ENCODE peak calls at places on chromosome 20, in four cellular contexts. R is heart right ventricle, V is breast epithelium, G is tibial artery. H is an unnamed sample. For H3K9me3, the result is how much of the 10 kb centered on the place peaks cover.

GRCh38 chr20:50348118-50348517 is 157.5 kb downstream of the CEBPB start:
- DNase-seq in R (no peak), V (no peak), G (peak), H (no peak)

GRCh38 chr20:5118220-5119142 is 1.3 kb downstream of the PCNA start:
- DNase-seq in R (no peak), V (no peak), G (no peak), H (no peak)

GRCh38 chr20:38111366-38112232 is 53.5 kb downstream of the TGM2 start:
- DNase-seq in R (no peak), V (no peak), G (no peak), H (no peak)

GRCh38 chr20:34943808-34944568 is 11.6 kb downstream of the GSS start:
- DNase-seq in R (no peak), V (no peak), G (no peak), H (no peak)

GRCh38 chr20:57157106-57157691 is 109.2 kb downstream of the BMP7 start:
- DNase-seq in R (peak), V (no peak), G (no peak), H (no peak)

GRCh38 chr20:48523191-48523757 is 304.5 kb downstream of the PREX1 start:
- DNase-seq in R (no peak), V (no peak), G (no peak), H (peak)

GRCh38 chr20:7497985-7498384 is 442.3 kb downstream of the HAO1 start:
- DNase-seq in R (no peak), V (no peak), G (no peak), H (no peak)

GRCh38 chr20:50645253-50646068 is 45.9 kb downstream of the RIPOR3 start:
- DNase-seq in R (peak), V (no peak), G (peak), H (no peak)

GRCh38 chr20:34365765-34366213 is 2.7 kb downstream of the ITCH start:
- DNase-seq in R (no peak), V (no peak), G (no peak), H (no peak)

GRCh38 chr20:56631990-56632327 is 2.9 kb downstream of the TFAP2C start:
- DNase-seq in R (no peak), V (no peak), G (no peak), H (no peak)

GRCh38 chr20:50245561-50246366 is 55.1 kb downstream of the CEBPB start:
- DNase-seq in R (no peak), V (no peak), G (no peak), H (no peak)

GRCh38 chr20:25867776-25868649 is 171.4 kb upstream of the ZNF337 start:
- DNase-seq in R (peak), V (no peak), G (peak), H (peak)

GRCh38 chr20:19531446-19531845 is 226.6 kb upstream of the RIN2 start:
- DNase-seq in R (no peak), V (no peak), G (no peak), H (no peak)

GRCh38 chr20:11338506-11339306 is 579.0 kb upstream of the BTBD3 start:
- DNase-seq in R (no peak), V (no peak), G (no peak), H (no peak)

GRCh38 chr20:62953167-62953838 is 794 bp downstream of the SLC17A9 start:
- DNase-seq in R (no peak), V (no peak), G (no peak), H (no peak)

GRCh38 chr20:10247440-10247839 is 28.8 kb downstream of the SNAP25 start:
- DNase-seq in R (no peak), V (no peak), G (no peak), H (no peak)

GRCh38 chr20:36501367-36502006 is 39.8 kb upstream of the MYL9 start:
- DNase-seq in R (no peak), V (no peak), G (no peak), H (no peak)

GRCh38 chr20:33859157-33859695 is 48.1 kb downstream of the CHMP4B start:
- DNase-seq in R (no peak), V (no peak), G (no peak), H (peak)

GRCh38 chr20:35232575-35232974 is 6.1 kb downstream of the MMP24 start:
- DNase-seq in R (no peak), V (no peak), G (no peak), H (no peak)

GRCh38 chr20:35015863-35016193 is 60.2 kb downstream of the MYH7B start:
- DNase-seq in R (no peak), V (no peak), G (no peak), H (no peak)

GRCh38 chr20:53652859-53653520 is 59.4 kb upstream of the ZNF217 start:
- DNase-seq in R (no peak), V (no peak), G (no peak), H (no peak)
- H3K27ac ChIP-seq in R (peak), V (peak), G (no peak), H (peak)

GRCh38 chr20:39986231-39986904 is 702.7 kb downstream of the MAFB start:
- DNase-seq in R (peak), V (no peak), G (peak), H (no peak)
- H3K4me3 ChIP-seq in R (no peak), V (no peak), G (no peak), H (no peak)

GRCh38 chr20:1567392-1568165 is 10.1 kb upstream of the SIRPD start:
- DNase-seq in R (no peak), V (no peak), G (no peak), H (no peak)

GRCh38 chr20:1565461-1565860 is 8.0 kb upstream of the SIRPD start:
- DNase-seq in R (no peak), V (no peak), G (no peak), H (no peak)

GRCh38 chr20:1569417-1569861 is 11.9 kb upstream of the SIRPD start:
- DNase-seq in R (no peak), V (no peak), G (no peak), H (no peak)

GRCh38 chr20:1568166-1568490 is 10.6 kb upstream of the SIRPD start:
- DNase-seq in R (no peak), V (no peak), G (no peak), H (no peak)

GRCh38 chr20:1566701-1567100 is 9.2 kb upstream of the SIRPD start:
- DNase-seq in R (no peak), V (no peak), G (no peak), H (no peak)
- H3K9me3 ChIP-seq in R (under half), V (under half), G (under half), H (under half)

GRCh38 chr20:45226287-45226686 is 5.1 kb downstream of the SEMG2 start:
- DNase-seq in R (no peak), V (no peak), G (no peak), H (no peak)

GRCh38 chr20:45218133-45218532 is 3.0 kb upstream of the SEMG2 start:
- DNase-seq in R (no peak), V (no peak), G (no peak), H (no peak)

GRCh38 chr20:45223136-45223535 is 2.0 kb downstream of the SEMG2 start:
- DNase-seq in R (no peak), V (no peak), G (no peak), H (no peak)

GRCh38 chr20:45218636-45219035 is 2.5 kb upstream of the SEMG2 start:
- DNase-seq in R (no peak), V (no peak), G (no peak), H (no peak)

DNA sequence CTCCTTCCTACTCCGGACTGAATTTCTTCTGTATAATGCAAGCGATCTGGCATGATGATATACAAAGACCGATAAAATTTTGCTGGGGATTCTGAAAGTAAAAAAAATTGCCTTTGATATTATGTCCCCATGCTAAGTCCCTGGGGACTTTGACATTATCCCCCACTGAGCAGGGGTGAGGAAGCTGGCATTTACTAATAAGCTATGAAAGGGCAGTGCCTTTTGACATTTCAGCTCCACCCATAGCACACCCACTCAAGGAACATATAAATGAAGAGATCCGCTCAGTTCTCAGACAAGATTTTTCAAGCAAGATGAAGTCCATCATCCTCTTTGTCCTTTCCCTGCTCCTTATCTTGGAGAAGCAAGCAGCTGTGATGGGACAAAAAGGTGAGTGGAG is at the start of gene SEMG2:
- DNase-seq in R (no peak), V (no peak), G (no peak), H (no peak)
- H3K27ac ChIP-seq in R (no peak), V (no peak), G (no peak), H (no peak)

H was measured in naive thymus-derived CD4-positive, alpha-beta T cell.